ENCODE peak calls at places on chromosomes 13 and 19, in four cellular contexts. L, N, K and F are unnamed samples.

GRCh38 chr13:105327727-105328126 is 1207.7 kb downstream of the EFNB2 start:
- DNase-seq in L (no peak), N (no peak), K (no peak), F (no peak)

GRCh38 chr19:48630289-48631036 is 6.7 kb downstream of the DBP start:
- DNase-seq in L (peak), N (peak), K (peak), F (peak)

GRCh38 chr13:59519776-59520175 is 644.0 kb downstream of the DIAPH3 start:
- DNase-seq in L (no peak), N (no peak), K (no peak), F (no peak)

GRCh38 chr13:38303816-38304215 is 45.8 kb upstream of the UFM1 start:
- DNase-seq in L (no peak), N (no peak), K (no peak), F (no peak)

GRCh38 chr19:29798783-29799182 is 13.0 kb upstream of the CCNE1 start:
- DNase-seq in L (no peak), N (no peak), K (no peak), F (peak)

GRCh38 chr13:51894239-51894638 is 32.5 kb downstream of the CCDC70 start:
- DNase-seq in L (no peak), N (peak), K (no peak), F (no peak)

GRCh38 chr19:29525901-29526729 is at the start of gene VSTM2B:
- DNase-seq in L (no peak), N (peak), K (no peak), F (peak)

GRCh38 chr19:8629184-8629583 is 1.2 kb upstream of the NFILZ start:
- DNase-seq in L (no peak), N (no peak), K (no peak), F (no peak)

GRCh38 chr19:54154603-54155345 is 4.7 kb downstream of the LENG1 start:
- DNase-seq in L (no peak), N (no peak), K (no peak), F (peak)

GRCh38 chr19:6970478-6970877 is 50.8 kb downstream of the MBD3L2B start:
- DNase-seq in L (no peak), N (no peak), K (no peak), F (peak)

GRCh38 chr13:41299316-41300094 is 11.6 kb upstream of the NAA16 start:
- DNase-seq in L (no peak), N (no peak), K (no peak), F (peak)

GRCh38 chr13:37023871-37024270 is 23.3 kb downstream of the EXOSC8 start:
- DNase-seq in L (no peak), N (no peak), K (no peak), F (no peak)

GRCh38 chr19:19191920-19192882 is at the start of the genes BORCS8 and RFXANK:
- DNase-seq in L (peak), N (peak), K (peak), F (peak)

GRCh38 chr13:43368003-43368402 is 344.6 kb downstream of the DNAJC15 start:
- DNase-seq in L (no peak), N (no peak), K (no peak), F (peak)

GRCh38 chr19:43747557-43748204 is 7.1 kb downstream of the SMG9 start:
- DNase-seq in L (no peak), N (no peak), K (no peak), F (no peak)

GRCh38 chr19:38640368-38640767 is 7.1 kb upstream of the ACTN4 start:
- DNase-seq in L (no peak), N (no peak), K (no peak), F (no peak)

GRCh38 chr19:58058428-58058827 is 654 bp upstream of the ZNF135 start:
- DNase-seq in L (peak), N (peak), K (no peak), F (peak)

GRCh38 chr13:100124265-100124664 is 35.4 kb downstream of the PCCA start:
- DNase-seq in L (no peak), N (no peak), K (no peak), F (peak)

GRCh38 chr19:33763661-33764343 is 32.9 kb upstream of the KCTD15 start:
- DNase-seq in L (no peak), N (peak), K (no peak), F (peak)

GRCh38 chr13:32894589-32895001 is 121.6 kb upstream of the KL start:
- DNase-seq in L (no peak), N (no peak), K (no peak), F (no peak)

GRCh38 chr13:92074658-92075057 is 676.2 kb downstream of the GPC5 start:
- DNase-seq in L (peak), N (peak), K (no peak), F (no peak)

GRCh38 chr19:991932-992669 is 8.0 kb downstream of the WDR18 start:
- DNase-seq in L (no peak), N (no peak), K (no peak), F (no peak)

GRCh38 chr19:992670-993055 is 7.6 kb upstream of the GRIN3B start:
- DNase-seq in L (no peak), N (no peak), K (no peak), F (no peak)

GRCh38 chr19:990119-990571 is 6.0 kb downstream of the WDR18 start:
- DNase-seq in L (no peak), N (no peak), K (peak), F (no peak)

GRCh38 chr19:990746-991145 is 6.6 kb downstream of the WDR18 start:
- DNase-seq in L (no peak), N (no peak), K (no peak), F (no peak)

DNA sequence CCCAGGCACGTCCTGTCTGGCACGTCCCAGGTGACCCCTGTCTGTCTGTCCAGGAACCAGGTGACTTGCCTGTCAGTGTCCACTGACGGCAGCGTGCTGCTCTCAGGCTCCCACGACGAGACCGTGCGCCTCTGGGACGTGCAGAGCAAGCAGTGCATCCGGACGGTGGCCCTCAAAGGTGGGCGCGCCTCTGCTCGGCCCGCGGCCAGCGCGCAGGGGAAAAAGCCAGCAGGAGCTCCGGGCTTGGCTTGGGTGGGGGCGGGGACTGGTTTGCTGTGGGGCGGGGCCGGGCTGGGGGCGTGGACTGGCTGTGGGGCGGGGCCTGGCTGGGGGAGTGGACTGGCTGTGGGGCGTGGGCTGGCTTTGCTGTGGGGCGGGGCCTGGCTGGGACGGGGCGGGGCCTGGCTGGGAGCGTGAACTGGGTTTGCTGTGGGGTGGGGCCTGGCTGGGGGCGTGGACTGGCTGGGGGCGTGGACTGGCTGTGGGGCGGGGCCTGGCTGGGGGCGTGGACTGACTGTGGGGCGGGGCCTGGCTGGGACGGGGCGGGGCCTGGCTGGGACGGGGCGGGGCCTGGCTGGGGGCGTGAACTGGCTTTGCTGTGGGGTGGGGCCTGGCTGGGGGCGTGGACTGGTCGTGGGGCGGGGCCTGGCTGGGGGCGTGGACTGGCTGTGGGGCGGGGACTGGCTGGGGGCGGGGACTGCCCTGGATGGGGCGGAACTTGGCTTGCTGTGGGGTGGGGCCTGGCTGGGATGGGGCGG is 7.2 kb downstream of the WDR18 start:
- DNase-seq in L (peak), N (peak), K (no peak), F (peak)
- H3K4me3 ChIP-seq in L (no peak), N (no peak), K (no peak), F (no peak)

GRCh38 chr19:45439569-45440258 is 16.0 kb upstream of the ERCC1 start:
- DNase-seq in L (peak), N (peak), K (peak), F (peak)
- H3K27ac ChIP-seq in L (peak), N (no peak), K (peak), F (peak)

GRCh38 chr13:111633401-111633800 is 313.0 kb downstream of the TEX29 start:
- DNase-seq in L (no peak), N (no peak), K (no peak), F (no peak)
- H3K4me3 ChIP-seq in L (no peak), N (no peak), K (no peak), F (no peak)

GRCh38 chr19:13028027-13028426 is 32.8 kb downstream of the NFIX start:
- DNase-seq in L (no peak), N (no peak), K (no peak), F (no peak)

GRCh38 chr19:13029301-13029880 is 34.1 kb downstream of the NFIX start:
- DNase-seq in L (no peak), N (no peak), K (no peak), F (peak)

GRCh38 chr19:13031917-13032623 is 36.8 kb downstream of the NFIX start:
- DNase-seq in L (no peak), N (no peak), K (no peak), F (no peak)

GRCh38 chr19:13027557-13027956 is 32.3 kb downstream of the NFIX start:
- DNase-seq in L (no peak), N (no peak), K (no peak), F (no peak)

GRCh38 chr19:13029893-13030292 is 34.6 kb downstream of the NFIX start:
- DNase-seq in L (no peak), N (peak), K (no peak), F (peak)
- H3K27ac ChIP-seq in L (no peak), N (no peak), K (no peak), F (no peak)